ENCODE peak calls at places on chromosomes 13 and 19, in nine cellular contexts. A is ovary, U is A549, H is SK-N-SH, E is transverse colon, G is sigmoid colon, W is stomach, R is esophagus muscularis mucosa, V is suprapubic skin. N is an unnamed sample. For H3K4me1, the result is how much of the 10 kb centered on the place peaks cover.

GRCh38 chr13:28429685-28430290 is 65.1 kb downstream of the FLT1 start:
- DNase-seq in A (no peak), U (no peak), H (no peak), E (peak), G (no peak), W (no peak), R (no peak), V (no peak), N (no peak)

GRCh38 chr13:40285634-40286033 is 380.8 kb downstream of the FOXO1 start:
- DNase-seq in A (no peak), U (no peak), H (no peak), E (no peak), G (no peak), W (no peak), R (no peak), V (no peak), N (no peak)

GRCh38 chr13:109028626-109029025 is 399.2 kb downstream of the MYO16 start:
- DNase-seq in A (no peak), U (no peak), H (no peak), E (no peak), G (no peak), W (no peak), R (no peak), V (no peak), N (no peak)

GRCh38 chr13:103876571-103876970 is 810.4 kb upstream of the SLC10A2 start:
- DNase-seq in A (no peak), U (no peak), H (no peak), E (no peak), G (no peak), W (no peak), R (no peak), V (no peak), N (no peak)

GRCh38 chr13:23500858-23501257 is 67.4 kb upstream of the SACS start:
- DNase-seq in A (no peak), U (peak), H (no peak), E (no peak), G (no peak), W (no peak), R (peak), V (no peak), N (no peak)

GRCh38 chr13:99967884-99968520 is 3.6 kb downstream of the ZIC5 start:
- DNase-seq in A (no peak), U (peak), H (peak), E (no peak), G (peak), W (no peak), R (no peak), V (no peak), N (no peak)

GRCh38 chr19:2345794-2346663 is 14.0 kb upstream of the TMPRSS9 start:
- DNase-seq in A (peak), U (no peak), H (peak), E (peak), G (no peak), W (peak), R (no peak), V (no peak), N (no peak)

GRCh38 chr19:51086153-51086850 is 3.6 kb upstream of the KLK14 start:
- DNase-seq in A (no peak), U (no peak), H (no peak), E (no peak), G (no peak), W (no peak), R (no peak), V (no peak), N (no peak)

GRCh38 chr19:16327911-16328823 is 3.5 kb downstream of the KLF2 start:
- DNase-seq in A (peak), U (peak), H (no peak), E (peak), G (peak), W (peak), R (peak), V (peak), N (peak)

GRCh38 chr13:97250560-97250959 is 28.4 kb downstream of the MBNL2 start:
- DNase-seq in A (no peak), U (no peak), H (no peak), E (no peak), G (no peak), W (no peak), R (no peak), V (no peak), N (no peak)

GRCh38 chr13:23707674-23708073 is 137.5 kb downstream of the TNFRSF19 start:
- DNase-seq in A (no peak), U (peak), H (no peak), E (no peak), G (no peak), W (no peak), R (no peak), V (no peak), N (no peak)

GRCh38 chr19:28554321-28555091 is 658.4 kb downstream of the UQCRFS1 start:
- DNase-seq in A (no peak), U (no peak), H (no peak), E (no peak), G (no peak), W (no peak), R (peak), V (no peak), N (no peak)

GRCh38 chr19:13143135-13143534 is 7.0 kb downstream of the STX10 start:
- DNase-seq in A (no peak), U (peak), H (no peak), E (no peak), G (no peak), W (no peak), R (no peak), V (no peak), N (no peak)

GRCh38 chr19:46493236-46494114 is 2.2 kb downstream of the PNMA8B start:
- DNase-seq in A (peak), U (no peak), H (peak), E (peak), G (peak), W (no peak), R (no peak), V (no peak), N (no peak)

GRCh38 chr13:42990147-42990990 is 1.7 kb downstream of the EPSTI1 start:
- DNase-seq in A (no peak), U (no peak), H (peak), E (no peak), G (no peak), W (no peak), R (no peak), V (no peak), N (no peak)

GRCh38 chr19:55027472-55028337 is 10.4 kb downstream of the GP6 start:
- DNase-seq in A (no peak), U (peak), H (no peak), E (no peak), G (no peak), W (no peak), R (no peak), V (no peak), N (no peak)

GRCh38 chr13:99392126-99392805 is 85.1 kb upstream of the GPR183 start:
- DNase-seq in A (no peak), U (no peak), H (no peak), E (no peak), G (no peak), W (no peak), R (no peak), V (no peak), N (no peak)

GRCh38 chr13:36430247-36431203 is 1.8 kb upstream of the CCNA1 start:
- DNase-seq in A (no peak), U (no peak), H (peak), E (no peak), G (no peak), W (peak), R (no peak), V (no peak), N (no peak)

GRCh38 chr13:110269509-110270185 is 37.3 kb downstream of the COL4A1 start:
- DNase-seq in A (no peak), U (no peak), H (no peak), E (no peak), G (no peak), W (no peak), R (peak), V (no peak), N (no peak)

GRCh38 chr13:78176880-78177279 is 258.2 kb upstream of the EDNRB start:
- DNase-seq in A (no peak), U (no peak), H (no peak), E (no peak), G (no peak), W (no peak), R (no peak), V (no peak), N (no peak)

GRCh38 chr19:18431351-18432197 is 6.4 kb downstream of the ISYNA1 start:
- DNase-seq in A (peak), U (no peak), H (no peak), E (no peak), G (peak), W (no peak), R (no peak), V (no peak), N (no peak)

GRCh38 chr13:33251131-33251629 is 34.4 kb downstream of the STARD13 start:
- DNase-seq in A (no peak), U (no peak), H (peak), E (no peak), G (peak), W (no peak), R (no peak), V (no peak), N (no peak)

GRCh38 chr19:12834976-12835757 is 788 bp upstream of the RTBDN start:
- DNase-seq in A (no peak), U (peak), H (peak), E (peak), G (no peak), W (peak), R (no peak), V (no peak), N (no peak)

GRCh38 chr13:109344552-109345157 is 441.7 kb downstream of the IRS2 start:
- DNase-seq in A (no peak), U (peak), H (peak), E (no peak), G (no peak), W (no peak), R (no peak), V (no peak), N (no peak)

GRCh38 chr19:35288331-35288730 is 3.6 kb upstream of the MAG start:
- DNase-seq in A (no peak), U (no peak), H (no peak), E (no peak), G (no peak), W (no peak), R (no peak), V (no peak), N (no peak)

GRCh38 chr19:46216612-46217011 is 12.9 kb upstream of the IGFL1 start:
- DNase-seq in A (no peak), U (no peak), H (no peak), E (no peak), G (no peak), W (no peak), R (no peak), V (no peak), N (no peak)

GRCh38 chr19:45632468-45633196 is 6.6 kb downstream of the EML2 start:
- DNase-seq in A (peak), U (peak), H (peak), E (peak), G (peak), W (peak), R (no peak), V (peak), N (peak)

GRCh38 chr13:51726446-51727185 is 77.3 kb downstream of the DHRS12 start:
- DNase-seq in A (no peak), U (no peak), H (no peak), E (no peak), G (no peak), W (no peak), R (no peak), V (no peak), N (no peak)

GRCh38 chr13:38941353-38941945 is 49.2 kb downstream of the STOML3 start:
- DNase-seq in A (no peak), U (no peak), H (no peak), E (no peak), G (no peak), W (no peak), R (no peak), V (no peak), N (no peak)

GRCh38 chr19:11581740-11582139 is 4.3 kb upstream of the ACP5 start:
- DNase-seq in A (no peak), U (no peak), H (no peak), E (peak), G (no peak), W (no peak), R (no peak), V (no peak), N (no peak)

GRCh38 chr19:55382013-55382412 is 2.1 kb downstream of the TMEM238 start:
- DNase-seq in A (no peak), U (no peak), H (no peak), E (no peak), G (no peak), W (no peak), R (no peak), V (no peak), N (no peak)

GRCh38 chr19:36081385-36081784 is 26.7 kb downstream of the WDR62 start:
- DNase-seq in A (no peak), U (no peak), H (no peak), E (no peak), G (no peak), W (no peak), R (no peak), V (no peak), N (no peak)

DNA sequence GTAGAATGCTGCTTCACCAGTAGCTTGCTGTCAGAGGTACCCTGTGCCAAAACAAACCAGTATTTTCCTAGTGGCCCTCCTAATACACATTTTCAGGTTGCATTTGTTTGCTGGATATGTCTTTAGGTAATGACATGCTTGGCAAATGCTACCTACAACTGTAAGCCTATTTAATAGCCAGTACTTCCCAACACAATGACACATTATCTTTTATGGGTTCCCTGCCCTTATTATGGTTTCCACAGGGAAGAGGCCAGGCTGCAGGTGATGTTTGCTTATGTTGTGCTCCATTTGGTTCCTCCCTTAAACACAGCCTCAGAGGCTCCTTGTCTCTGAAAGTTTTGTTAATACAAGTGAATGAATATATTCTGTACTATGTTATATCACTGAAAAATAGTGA is 24.7 kb downstream of the FRY start:
- DNase-seq in A (no peak), U (no peak), H (no peak), E (peak), G (no peak), W (no peak), R (no peak), V (no peak), N (no peak)
- TF ChIP-seq EP300 in A (no peak), U (no peak), H (no peak), E (no peak), G (no peak), W (no peak), R (no peak), V (no peak), N (no peak)

DNA sequence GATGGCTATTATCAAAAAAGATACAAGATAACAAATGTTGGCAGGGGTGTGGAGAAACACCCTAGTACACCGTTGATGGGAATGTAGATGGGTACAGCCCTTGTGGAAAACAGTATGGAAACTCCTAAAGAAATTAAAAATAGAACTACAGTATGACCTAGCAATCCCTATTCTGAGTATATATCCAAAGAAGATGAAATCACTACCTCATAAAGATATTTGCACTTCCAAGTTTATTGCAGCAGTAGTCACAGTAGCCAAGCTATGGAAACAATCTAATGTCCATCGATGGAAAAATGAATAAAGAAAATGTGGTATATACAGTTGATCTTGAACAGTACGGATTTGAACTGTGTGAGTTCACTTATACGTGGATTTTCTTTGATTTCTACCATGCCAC is 28.3 kb downstream of the TDRD3 start:
- DNase-seq in A (no peak), U (no peak), H (no peak), E (no peak), G (no peak), W (no peak), R (no peak), V (no peak), N (no peak)
- H3K4me1 ChIP-seq in A (under half), U (under half), H (under half), E (under half), G (under half), W (under half), R (under half), V (under half), N (under half)

GRCh38 chr13:73290844-73291243 is 232.0 kb downstream of the KLF5 start:
- DNase-seq in A (no peak), U (no peak), H (no peak), E (no peak), G (no peak), W (no peak), R (no peak), V (no peak), N (no peak)
- H3K4me3 ChIP-seq in A (no peak), U (no peak), H (no peak), E (no peak), G (no peak), W (no peak), R (no peak), V (no peak), N (no peak)

DNA sequence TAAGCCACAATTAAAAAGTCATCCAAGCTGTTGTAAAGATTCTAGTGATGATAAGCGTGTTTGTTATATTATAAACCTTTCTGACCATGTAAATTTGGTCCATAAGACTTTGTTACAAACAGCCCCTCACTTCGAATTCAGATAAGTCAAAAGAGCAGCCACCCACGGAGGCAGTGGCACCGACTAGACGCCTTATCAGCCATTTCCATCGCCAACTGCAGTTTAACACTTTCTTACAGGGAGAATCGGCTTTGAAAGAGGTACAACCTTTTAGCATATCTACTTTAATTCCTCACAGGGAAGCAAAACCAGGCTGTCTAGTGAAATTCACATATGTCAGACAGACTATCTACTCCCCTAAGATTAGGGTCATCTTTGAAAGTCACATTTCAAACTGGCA is 47.5 kb downstream of the SOX21 start:
- DNase-seq in A (no peak), U (no peak), H (no peak), E (no peak), G (no peak), W (no peak), R (no peak), V (no peak), N (no peak)
- TF ChIP-seq EP300 in A (no peak), U (no peak), H (no peak), E (no peak), G (no peak), W (no peak), R (no peak), V (no peak), N (no peak)

DNA sequence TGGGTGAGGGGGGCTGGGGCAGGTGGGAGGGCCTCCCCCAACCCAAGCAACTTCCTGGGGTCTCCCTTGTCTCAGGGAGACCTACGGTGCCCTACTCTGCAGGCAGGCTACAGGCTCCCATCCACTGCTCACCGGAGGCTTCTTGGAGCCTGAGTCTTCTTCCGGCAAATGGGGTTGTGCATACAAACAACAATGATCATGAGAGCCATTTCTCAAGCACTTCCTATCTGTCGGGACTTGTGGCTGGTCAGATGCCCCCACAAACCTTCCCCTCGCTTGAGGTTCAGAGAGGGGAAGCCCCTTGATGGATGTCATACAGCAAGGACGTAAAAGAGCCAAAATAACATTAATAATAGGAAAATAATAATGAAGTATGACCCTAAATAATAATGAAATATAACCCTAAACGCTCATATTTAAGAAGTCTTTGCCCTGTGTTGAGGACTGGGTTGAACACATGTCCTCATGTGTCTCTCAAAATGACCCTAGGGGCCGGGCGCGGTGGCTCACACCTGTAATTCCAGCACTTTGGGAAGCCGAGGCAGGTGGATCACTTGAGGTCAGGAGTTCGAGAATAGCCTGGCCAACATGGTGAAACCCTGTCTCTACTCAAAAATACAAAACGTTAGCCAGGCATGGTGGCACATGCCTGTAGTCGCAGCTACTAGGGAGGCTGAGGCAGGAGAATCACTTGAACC is 727 bp downstream of the CD37 start:
- DNase-seq in A (no peak), U (no peak), H (no peak), E (no peak), G (no peak), W (no peak), R (peak), V (peak), N (no peak)
- H3K4me1 ChIP-seq in A (under half), U (under half), H (under half), E (under half), G (under half), W (under half), R (under half), V (under half), N (under half)

GRCh38 chr19:48806818-48807589 is 3.8 kb downstream of the BCAT2 start:
- DNase-seq in A (no peak), U (peak), H (peak), E (peak), G (no peak), W (no peak), R (no peak), V (no peak), N (no peak)

GRCh38 chr19:48807590-48808308 is 3.1 kb downstream of the BCAT2 start:
- DNase-seq in A (no peak), U (peak), H (peak), E (peak), G (no peak), W (no peak), R (no peak), V (no peak), N (no peak)

GRCh38 chr19:48812094-48812929 is 1.5 kb upstream of the BCAT2 start:
- DNase-seq in A (peak), U (peak), H (peak), E (peak), G (peak), W (peak), R (peak), V (peak), N (peak)

GRCh38 chr19:48813123-48813911 is 2.5 kb upstream of the BCAT2 start:
- DNase-seq in A (peak), U (no peak), H (peak), E (no peak), G (no peak), W (no peak), R (no peak), V (no peak), N (no peak)

GRCh38 chr19:48810151-48810550 is 678 bp downstream of the BCAT2 start:
- DNase-seq in A (no peak), U (no peak), H (no peak), E (no peak), G (no peak), W (no peak), R (no peak), V (no peak), N (no peak)
- H3K4me3 ChIP-seq in A (peak), U (peak), H (peak), E (peak), G (peak), W (peak), R (peak), V (peak), N (peak)

GRCh38 chr19:30089086-30089665 is 147.1 kb downstream of the URI1 start:
- DNase-seq in A (no peak), U (no peak), H (no peak), E (no peak), G (no peak), W (no peak), R (no peak), V (no peak), N (no peak)
- TF ChIP-seq EP300 in A (no peak), U (no peak), H (no peak), E (no peak), G (no peak), W (no peak), R (no peak), V (no peak), N (no peak)